ENCODE peak calls at places on chromosomes 13 and 19, in four cellular contexts. One of them, this sample, is unnamed.
A peak's percentile ranks its signal among the peaks of the same experiment; 100 is the strongest.

GRCh38 chr13:90413548-90413947 is 933.9 kb upstream of the MIR17HG start:
- DNase-seq in mesendoderm: no peak
- DNase-seq in trophoblast cell: no peak
- DNase-seq in H1: no peak
- DNase-seq in this sample: no peak

GRCh38 chr19:6733338-6734095 is 3.9 kb downstream of the GPR108 start:
- DNase-seq in mesendoderm: no peak
- DNase-seq in trophoblast cell: no peak
- DNase-seq in H1: peak; percentile 82
- DNase-seq in this sample: no peak

GRCh38 chr13:85163063-85163462 is 636.2 kb downstream of the SLITRK6 start:
- DNase-seq in mesendoderm: no peak
- DNase-seq in trophoblast cell: no peak
- DNase-seq in H1: no peak
- DNase-seq in this sample: no peak

GRCh38 chr19:33639034-33639681 is 17.4 kb downstream of the CHST8 start:
- DNase-seq in mesendoderm: no peak
- DNase-seq in trophoblast cell: no peak
- DNase-seq in H1: no peak
- DNase-seq in this sample: peak; percentile 25

GRCh38 chr19:44430956-44431355 is 17.3 kb downstream of the ZNF229 start:
- DNase-seq in mesendoderm: no peak
- DNase-seq in trophoblast cell: no peak
- DNase-seq in H1: no peak
- DNase-seq in this sample: no peak

GRCh38 chr13:109204252-109204651 is 574.8 kb downstream of the MYO16 start:
- DNase-seq in mesendoderm: no peak
- DNase-seq in trophoblast cell: no peak
- DNase-seq in H1: no peak
- DNase-seq in this sample: no peak

GRCh38 chr13:103638706-103639105 is 572.5 kb upstream of the SLC10A2 start:
- DNase-seq in mesendoderm: no peak
- DNase-seq in trophoblast cell: no peak
- DNase-seq in H1: no peak
- DNase-seq in this sample: no peak

GRCh38 chr13:57311009-57311586 is 144.1 kb downstream of the PRR20E start:
- DNase-seq in mesendoderm: peak; percentile 47
- DNase-seq in trophoblast cell: no peak
- DNase-seq in H1: peak; percentile 58
- DNase-seq in this sample: peak; percentile 51

GRCh38 chr19:48351341-48351752 is 12.4 kb downstream of the TMEM143 start:
- DNase-seq in mesendoderm: peak; percentile 80
- DNase-seq in trophoblast cell: peak; percentile 83
- DNase-seq in H1: peak; percentile 97
- DNase-seq in this sample: peak; percentile 84

GRCh38 chr13:19834704-19835103 is 28.7 kb downstream of the ZMYM5 start:
- DNase-seq in mesendoderm: no peak
- DNase-seq in trophoblast cell: no peak
- DNase-seq in H1: no peak
- DNase-seq in this sample: no peak

GRCh38 chr19:3852614-3853254 is 16.1 kb downstream of the ZFR2 start:
- DNase-seq in mesendoderm: peak; percentile 74
- DNase-seq in trophoblast cell: peak; percentile 51
- DNase-seq in H1: peak; percentile 59
- DNase-seq in this sample: no peak

GRCh38 chr13:69109891-69110525 is 997.6 kb upstream of the ATXN8OS start:
- DNase-seq in mesendoderm: peak; percentile 30
- DNase-seq in trophoblast cell: no peak
- DNase-seq in H1: no peak
- DNase-seq in this sample: peak; percentile 31

GRCh38 chr13:30561506-30561905 is 56.2 kb upstream of the USPL1 start:
- DNase-seq in mesendoderm: no peak
- DNase-seq in trophoblast cell: no peak
- DNase-seq in H1: no peak
- DNase-seq in this sample: no peak

GRCh38 chr13:30088312-30088855 is 219.0 kb downstream of the KATNAL1 start:
- DNase-seq in mesendoderm: no peak
- DNase-seq in trophoblast cell: no peak
- DNase-seq in H1: no peak
- DNase-seq in this sample: no peak

GRCh38 chr19:10846500-10847202 is 1.6 kb upstream of the C19orf38 start:
- DNase-seq in mesendoderm: no peak
- DNase-seq in trophoblast cell: no peak
- DNase-seq in H1: no peak
- DNase-seq in this sample: no peak

GRCh38 chr19:33437351-33438015 is 64.0 kb downstream of the CEBPG start:
- DNase-seq in mesendoderm: no peak
- DNase-seq in trophoblast cell: no peak
- DNase-seq in H1: no peak
- DNase-seq in this sample: no peak

GRCh38 chr19:39341122-39341719 is 1.0 kb upstream of the SAMD4B start:
- DNase-seq in mesendoderm: no peak
- DNase-seq in trophoblast cell: peak; percentile 45
- DNase-seq in H1: peak; percentile 64
- DNase-seq in this sample: peak; percentile 58

GRCh38 chr19:33408538-33408937 is 35.0 kb downstream of the CEBPG start:
- DNase-seq in mesendoderm: no peak
- DNase-seq in trophoblast cell: no peak
- DNase-seq in H1: no peak
- DNase-seq in this sample: no peak

GRCh38 chr13:114071441-114071840 is 61.0 kb downstream of the RASA3 start:
- DNase-seq in mesendoderm: peak; percentile 37
- DNase-seq in trophoblast cell: no peak
- DNase-seq in H1: no peak
- DNase-seq in this sample: no peak

GRCh38 chr13:114071991-114072390 is 60.4 kb downstream of the RASA3 start:
- DNase-seq in mesendoderm: no peak
- DNase-seq in trophoblast cell: no peak
- DNase-seq in H1: no peak
- DNase-seq in this sample: no peak

GRCh38 chr13:114073881-114074551 is 58.4 kb downstream of the RASA3 start:
- DNase-seq in mesendoderm: no peak
- DNase-seq in trophoblast cell: no peak
- DNase-seq in H1: no peak
- DNase-seq in this sample: no peak

GRCh38 chr13:114070098-114070799 is 62.2 kb downstream of the RASA3 start:
- DNase-seq in mesendoderm: no peak
- DNase-seq in trophoblast cell: no peak
- DNase-seq in H1: no peak
- DNase-seq in this sample: no peak

DNA sequence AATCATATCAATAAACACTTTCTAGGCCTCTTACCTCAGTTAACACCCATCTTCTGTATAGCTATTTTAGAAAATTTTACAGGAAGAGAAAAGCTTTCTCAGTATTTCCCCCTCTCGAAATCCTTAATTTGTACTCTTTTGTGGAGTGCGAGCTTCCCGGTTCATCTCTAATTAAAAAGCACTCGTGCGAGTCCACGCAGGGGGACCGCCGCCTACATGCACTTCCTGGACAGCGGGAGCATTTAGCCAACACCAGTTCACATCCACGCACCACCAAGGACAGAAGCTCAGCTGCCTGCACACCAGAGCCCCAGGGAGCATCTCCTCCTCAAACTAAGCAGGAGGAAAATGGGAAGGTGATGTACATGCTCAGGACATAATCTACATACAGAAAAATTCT is 60.0 kb downstream of the RASA3 start:
- DNase-seq in mesendoderm: no peak
- DNase-seq in trophoblast cell: no peak
- DNase-seq in H1: no peak
- DNase-seq in this sample: no peak
- H3K79me2 ChIP-seq in mesendoderm: no peaks in the 10 kb centered on the region
- H3K79me2 ChIP-seq in trophoblast cell: no peaks in the 10 kb centered on the region
- H3K79me2 ChIP-seq in H1: no peaks in the 10 kb centered on the region
- H3K79me2 ChIP-seq in this sample: no peaks in the 10 kb centered on the region

DNA sequence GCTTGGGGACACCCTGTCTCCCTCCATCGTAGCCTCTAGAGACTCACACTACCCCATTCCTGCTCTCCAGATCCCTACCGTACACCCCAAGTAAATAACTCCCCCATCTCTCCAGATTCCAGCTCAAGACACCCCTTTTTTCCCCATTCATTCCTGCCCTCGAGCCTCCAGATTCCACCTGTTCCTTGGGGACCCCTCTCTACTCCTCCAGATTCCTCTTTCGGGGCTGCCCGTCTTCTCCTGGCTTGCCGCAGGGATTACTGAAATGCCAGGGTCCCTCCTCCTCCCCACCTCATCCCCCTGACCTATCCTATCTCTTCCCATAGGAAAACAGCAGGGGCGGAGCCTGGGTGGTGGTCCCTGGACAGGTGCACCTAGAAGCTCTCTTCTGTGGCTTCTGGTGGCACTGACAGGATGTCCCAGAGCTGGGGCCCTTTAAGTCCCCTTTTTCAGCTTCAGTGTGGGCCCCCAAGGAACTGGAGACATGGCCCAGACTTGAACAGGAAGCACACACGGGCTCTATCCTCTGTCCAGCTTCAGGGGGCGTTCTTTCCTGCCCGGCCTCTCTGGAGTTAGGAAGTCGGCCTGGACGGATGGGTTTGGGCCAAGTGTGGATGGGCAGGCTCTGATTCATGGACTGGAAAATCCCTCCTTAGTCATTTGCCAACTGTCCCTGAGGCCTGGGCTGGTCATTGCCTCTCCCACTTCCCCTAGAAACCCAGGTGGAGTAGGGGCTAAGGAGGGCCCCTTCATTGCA is 1.2 kb downstream of the ZSWIM4 start:
- DNase-seq in mesendoderm: peak; percentile 46
- DNase-seq in trophoblast cell: peak; percentile 83
- DNase-seq in H1: peak; percentile 62
- DNase-seq in this sample: peak; percentile 74
- H2BK120ac ChIP-seq in mesendoderm: no peak overlapping the region
- H2BK120ac ChIP-seq in trophoblast cell: no peak overlapping the region
- H2BK120ac ChIP-seq in H1: no peak overlapping the region
- H2BK120ac ChIP-seq in this sample: no peak overlapping the region

GRCh38 chr13:110263906-110264305 is 43.1 kb downstream of the COL4A1 start:
- DNase-seq in mesendoderm: peak; percentile 23
- DNase-seq in trophoblast cell: no peak
- DNase-seq in H1: peak; percentile 44
- DNase-seq in this sample: no peak
- H3K79me2 ChIP-seq in mesendoderm: no peaks in the 10 kb centered on the region
- H3K79me2 ChIP-seq in trophoblast cell: peaks cover 4% of the 10 kb centered on the region
- H3K79me2 ChIP-seq in H1: no peaks in the 10 kb centered on the region
- H3K79me2 ChIP-seq in this sample: no peaks in the 10 kb centered on the region

GRCh38 chr13:51538626-51539179 is 45.6 kb upstream of the WDFY2 start:
- DNase-seq in mesendoderm: no peak
- DNase-seq in trophoblast cell: no peak
- DNase-seq in H1: no peak
- DNase-seq in this sample: no peak
- H2BK120ac ChIP-seq in mesendoderm: no peak overlapping the region
- H2BK120ac ChIP-seq in trophoblast cell: no peak overlapping the region
- H2BK120ac ChIP-seq in H1: no peak overlapping the region
- H2BK120ac ChIP-seq in this sample: no peak overlapping the region

GRCh38 chr13:98192008-98192407 is 14.9 kb upstream of the RNF113B start:
- DNase-seq in mesendoderm: no peak
- DNase-seq in trophoblast cell: no peak
- DNase-seq in H1: no peak
- DNase-seq in this sample: no peak
- H3K79me2 ChIP-seq in mesendoderm: peaks cover 30% of the 10 kb centered on the region
- H3K79me2 ChIP-seq in trophoblast cell: no peaks in the 10 kb centered on the region
- H3K79me2 ChIP-seq in H1: no peaks in the 10 kb centered on the region
- H3K79me2 ChIP-seq in this sample: peaks cover 3% of the 10 kb centered on the region

GRCh38 chr13:50676602-50677001 is 166.9 kb downstream of the DLEU7 start:
- DNase-seq in mesendoderm: peak; percentile 89
- DNase-seq in trophoblast cell: peak; percentile 85
- DNase-seq in H1: no peak
- DNase-seq in this sample: no peak

GRCh38 chr13:50679321-50679720 is 164.2 kb downstream of the DLEU7 start:
- DNase-seq in mesendoderm: no peak
- DNase-seq in trophoblast cell: no peak
- DNase-seq in H1: no peak
- DNase-seq in this sample: no peak

GRCh38 chr13:50682002-50682401 is 161.5 kb downstream of the DLEU7 start:
- DNase-seq in mesendoderm: no peak
- DNase-seq in trophoblast cell: no peak
- DNase-seq in H1: no peak
- DNase-seq in this sample: no peak

GRCh38 chr13:50677687-50678463 is 165.6 kb downstream of the DLEU7 start:
- DNase-seq in mesendoderm: no peak
- DNase-seq in trophoblast cell: no peak
- DNase-seq in H1: no peak
- DNase-seq in this sample: no peak

GRCh38 chr13:50678464-50679162 is 164.9 kb downstream of the DLEU7 start:
- DNase-seq in mesendoderm: no peak
- DNase-seq in trophoblast cell: no peak
- DNase-seq in H1: no peak
- DNase-seq in this sample: no peak
- H2BK120ac ChIP-seq in mesendoderm: no peak overlapping the region
- H2BK120ac ChIP-seq in trophoblast cell: no peak overlapping the region
- H2BK120ac ChIP-seq in H1: no peak overlapping the region
- H2BK120ac ChIP-seq in this sample: no peak overlapping the region

GRCh38 chr19:51614789-51615188 is 15.4 kb downstream of the SIGLEC5 start:
- DNase-seq in mesendoderm: no peak
- DNase-seq in trophoblast cell: no peak
- DNase-seq in H1: no peak
- DNase-seq in this sample: no peak
- H3K79me2 ChIP-seq in mesendoderm: no peaks in the 10 kb centered on the region
- H3K79me2 ChIP-seq in trophoblast cell: no peaks in the 10 kb centered on the region
- H3K79me2 ChIP-seq in H1: no peaks in the 10 kb centered on the region
- H3K79me2 ChIP-seq in this sample: no peaks in the 10 kb centered on the region

DNA sequence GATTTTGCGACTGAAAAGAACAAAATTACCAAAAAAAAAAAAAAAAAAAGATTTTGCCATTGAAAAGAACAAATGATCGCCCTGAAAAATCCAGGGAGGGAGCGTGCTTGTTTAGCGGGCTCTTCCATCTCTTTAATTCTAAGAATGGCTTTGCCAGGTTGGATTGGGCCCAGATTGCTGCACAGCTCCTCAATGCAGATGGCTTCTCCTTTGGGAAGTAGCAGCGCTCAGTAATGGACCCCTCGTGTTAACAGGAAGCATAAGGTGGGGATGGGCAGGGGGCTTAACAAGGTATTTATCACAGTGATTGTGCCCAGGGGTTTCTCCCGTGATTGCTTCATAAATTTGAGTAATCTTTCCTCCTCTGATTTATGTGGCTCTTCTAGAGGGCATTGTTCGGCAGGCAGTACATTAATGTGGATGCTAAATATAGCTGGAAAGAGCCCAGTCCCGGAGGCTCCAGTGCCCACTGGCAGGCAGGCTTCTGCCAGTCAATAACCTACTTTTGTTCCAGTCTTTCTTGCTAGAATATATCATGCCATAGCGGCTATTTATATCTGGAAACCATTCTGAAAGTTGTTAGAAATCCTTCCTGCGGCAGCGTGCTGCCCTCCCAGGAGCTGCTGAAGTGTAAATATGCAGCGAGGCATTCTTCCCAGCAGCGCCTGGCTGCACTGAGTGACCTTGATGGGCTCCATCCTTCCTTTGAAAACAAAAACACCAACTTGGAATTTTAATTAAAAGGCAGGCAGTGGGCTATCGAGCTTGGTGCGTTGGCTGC is 64.9 kb downstream of the FGF9 start:
- DNase-seq in mesendoderm: peak; percentile 66
- DNase-seq in trophoblast cell: no peak
- DNase-seq in H1: no peak
- DNase-seq in this sample: no peak
- H2BK120ac ChIP-seq in mesendoderm: no peak overlapping the region
- H2BK120ac ChIP-seq in trophoblast cell: no peak overlapping the region
- H2BK120ac ChIP-seq in H1: no peak overlapping the region
- H2BK120ac ChIP-seq in this sample: no peak overlapping the region

GRCh38 chr13:98260357-98261164 is 83.5 kb upstream of the RNF113B start:
- DNase-seq in mesendoderm: no peak
- DNase-seq in trophoblast cell: no peak
- DNase-seq in H1: no peak
- DNase-seq in this sample: no peak
- H3K79me2 ChIP-seq in mesendoderm: peaks cover 3% of the 10 kb centered on the region
- H3K79me2 ChIP-seq in trophoblast cell: no peaks in the 10 kb centered on the region
- H3K79me2 ChIP-seq in H1: no peaks in the 10 kb centered on the region
- H3K79me2 ChIP-seq in this sample: no peaks in the 10 kb centered on the region

This sample was measured in H9.